ENCODE peak calls at places on chromosomes 2 and 18, in eight cellular contexts. M is esophagus squamous epithelium, Z is H54, O is thyroid gland, B is spleen, E is NB4, D is A549, F is gastrocnemius medialis. Y is an unnamed sample.

GRCh38 chr2:240023792-240024191 is 1.4 kb downstream of the NDUFA10 start:
- DNase-seq in M (no peak), Z (no peak), O (no peak), B (no peak), E (no peak), D (no peak), F (no peak), Y (no peak)

GRCh38 chr18:11857177-11857887 is 6.1 kb downstream of the CHMP1B start:
- DNase-seq in M (no peak), Z (peak; percentile 82), O (peak; percentile 70), B (peak; percentile 36), E (peak; percentile 23), D (peak; percentile 90), F (peak; percentile 97), Y (no peak)

GRCh38 chr2:43905388-43905803 is 66.6 kb downstream of the ABCG8 start:
- DNase-seq in M (no peak), Z (no peak), O (no peak), B (no peak), E (no peak), D (no peak), F (no peak), Y (no peak)

GRCh38 chr18:37334494-37335125 is 231.0 kb downstream of the CELF4 start:
- DNase-seq in M (no peak), Z (peak; percentile 25), O (no peak), B (no peak), E (no peak), D (no peak), F (no peak), Y (no peak)

GRCh38 chr18:8800445-8800844 is 95.1 kb downstream of the MTCL1 start:
- DNase-seq in M (no peak), Z (peak; percentile 87), O (no peak), B (no peak), E (no peak), D (peak; percentile 60), F (no peak), Y (no peak)

GRCh38 chr2:127181851-127182250 is 38.2 kb downstream of the CYP27C1 start:
- DNase-seq in M (no peak), Z (no peak), O (no peak), B (peak; percentile 54), E (peak; percentile 36), D (no peak), F (peak; percentile 7), Y (no peak)

GRCh38 chr2:15313657-15314056 is 247.5 kb downstream of the NBAS start:
- DNase-seq in M (no peak), Z (peak; percentile 15), O (no peak), B (no peak), E (no peak), D (no peak), F (no peak), Y (no peak)

GRCh38 chr18:24031916-24032315 is 17.4 kb downstream of the TTC39C start:
- DNase-seq in M (no peak), Z (no peak), O (no peak), B (no peak), E (no peak), D (no peak), F (no peak), Y (no peak)

GRCh38 chr2:68643011-68643873 is at the start of gene PROKR1:
- DNase-seq in M (no peak), Z (no peak), O (peak; percentile 23), B (peak; percentile 80), E (peak; percentile 67), D (peak; percentile 7), F (no peak), Y (peak; percentile 77)

GRCh38 chr2:15811367-15811766 is 129.0 kb upstream of the MYCN start:
- DNase-seq in M (no peak), Z (no peak), O (peak; percentile 94), B (no peak), E (no peak), D (no peak), F (no peak), Y (no peak)

GRCh38 chr2:157785866-157786662 is 90.1 kb downstream of the ACVR1 start:
- DNase-seq in M (no peak), Z (peak; percentile 5), O (no peak), B (no peak), E (no peak), D (no peak), F (no peak), Y (no peak)

GRCh38 chr2:241950878-241951331 is 81.4 kb downstream of the RTP5 start:
- DNase-seq in M (no peak), Z (peak; percentile 82), O (peak; percentile 76), B (peak; percentile 89), E (peak; percentile 80), D (peak; percentile 77), F (peak; percentile 32), Y (peak; percentile 80)

GRCh38 chr18:23225518-23225917 is 90.2 kb downstream of the CABLES1 start:
- DNase-seq in M (no peak), Z (peak; percentile 42), O (no peak), B (no peak), E (no peak), D (no peak), F (peak; percentile 19), Y (no peak)

GRCh38 chr2:226660524-226660923 is 139.1 kb downstream of the IRS1 start:
- DNase-seq in M (no peak), Z (no peak), O (no peak), B (no peak), E (peak; percentile 80), D (no peak), F (peak; percentile 84), Y (no peak)

GRCh38 chr2:158742536-158742935 is 52.6 kb upstream of the DAPL1 start:
- DNase-seq in M (no peak), Z (no peak), O (no peak), B (no peak), E (no peak), D (no peak), F (no peak), Y (no peak)

GRCh38 chr2:151575338-151575737 is 158.9 kb downstream of the NEB start:
- DNase-seq in M (no peak), Z (peak; percentile 27), O (peak; percentile 19), B (no peak), E (no peak), D (no peak), F (no peak), Y (no peak)

GRCh38 chr2:37645363-37645762 is 26.1 kb downstream of the CDC42EP3 start:
- DNase-seq in M (no peak), Z (no peak), O (no peak), B (no peak), E (peak; percentile 76), D (no peak), F (no peak), Y (no peak)

DNA sequence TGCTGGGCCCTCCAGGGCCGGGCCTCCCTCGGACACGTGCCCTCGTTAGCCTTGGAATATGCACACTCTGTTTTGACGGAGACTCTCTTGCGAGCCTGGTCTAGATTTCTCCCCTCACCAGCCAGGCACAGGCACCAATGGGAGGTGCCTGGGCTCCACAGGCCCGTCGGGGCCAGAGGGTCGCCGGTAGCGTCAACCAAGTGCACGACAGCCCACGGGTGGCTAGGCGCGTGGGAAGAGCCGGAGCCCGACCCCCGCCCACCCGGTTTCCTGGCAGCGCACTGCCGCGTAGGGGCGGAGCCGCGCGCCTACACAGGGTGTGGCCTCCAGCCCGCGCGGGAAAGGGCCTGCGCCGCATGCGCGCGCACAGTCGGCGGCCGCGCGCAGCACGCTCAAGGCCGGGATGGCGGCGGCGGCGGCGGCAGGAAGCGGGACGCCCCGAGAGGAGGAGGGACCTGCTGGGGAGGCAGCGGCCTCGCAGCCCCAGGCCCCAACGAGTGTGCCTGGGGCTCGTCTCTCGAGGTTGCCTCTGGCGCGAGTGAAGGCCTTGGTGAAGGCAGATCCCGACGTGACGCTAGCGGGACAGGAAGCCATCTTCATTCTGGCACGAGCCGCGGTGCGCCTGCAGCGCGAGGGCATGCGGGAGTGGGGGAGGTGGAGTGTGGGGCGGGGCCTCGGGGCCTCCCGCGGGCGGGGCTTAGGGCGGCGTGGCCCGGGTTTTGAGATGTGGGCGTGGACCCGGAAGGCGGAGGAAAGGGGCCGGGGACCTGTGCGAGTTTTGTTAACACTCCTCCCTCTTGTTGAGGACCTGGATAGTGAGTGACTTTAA is at the start of gene POLE4:
- DNase-seq in M (peak; percentile 48), Z (peak; percentile 57), O (peak; percentile 92), B (peak; percentile 98), E (peak; percentile 94), D (peak; percentile 59), F (peak; percentile 87), Y (peak; percentile 95)
- TF ChIP-seq POLR2A in M (peak; percentile 90), Z (peak; percentile 65), O (peak; percentile 41), B (no peak), E (peak; percentile 78), D (peak; percentile 97), F (peak; percentile 87), Y (peak; percentile 95)

GRCh38 chr18:48666613-48667012 is 127.8 kb downstream of the CTIF start:
- DNase-seq in M (no peak), Z (no peak), O (no peak), B (no peak), E (no peak), D (no peak), F (no peak), Y (no peak)
- TF ChIP-seq POLR2A in M (no peak), Z (no peak), O (no peak), B (no peak), E (no peak), D (no peak), F (no peak), Y (no peak)

GRCh38 chr2:64250063-64250462 is 105.8 kb upstream of the PELI1 start:
- DNase-seq in M (no peak), Z (no peak), O (no peak), B (no peak), E (no peak), D (no peak), F (no peak), Y (no peak)

GRCh38 chr2:64250751-64251405 is 106.7 kb upstream of the PELI1 start:
- DNase-seq in M (no peak), Z (no peak), O (no peak), B (no peak), E (no peak), D (no peak), F (no peak), Y (no peak)

GRCh38 chr2:64251497-64252277 is 107.5 kb upstream of the PELI1 start:
- DNase-seq in M (no peak), Z (no peak), O (no peak), B (no peak), E (no peak), D (no peak), F (no peak), Y (no peak)
- TF ChIP-seq POLR2A in M (no peak), Z (no peak), O (no peak), B (no peak), E (no peak), D (no peak), F (no peak), Y (no peak)

DNA sequence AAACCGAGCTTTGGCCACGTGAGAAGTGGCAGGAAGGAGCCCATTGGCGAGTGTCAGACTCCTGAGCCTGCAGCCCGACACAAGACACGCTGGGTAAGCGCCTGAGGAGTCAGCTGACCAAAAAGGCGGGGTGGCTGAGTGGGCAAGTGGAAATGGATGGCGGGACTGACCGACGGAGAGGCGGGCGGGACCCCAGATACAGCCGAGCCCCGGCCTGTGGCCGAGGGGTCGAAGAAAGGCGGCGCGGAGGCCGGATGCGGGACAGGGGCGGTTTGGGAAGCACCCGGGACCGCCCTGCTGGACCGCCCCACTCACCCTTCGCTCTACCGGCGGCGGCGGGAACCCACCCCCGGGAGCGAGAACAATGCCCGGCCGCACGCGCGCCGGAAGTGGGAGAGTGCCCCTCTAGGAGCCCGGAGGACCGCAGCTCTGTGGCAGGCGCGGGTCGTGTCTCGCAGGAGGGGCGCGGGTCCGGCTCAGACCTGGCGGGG is 22.8 kb downstream of the ZSCAN30 start:
- DNase-seq in M (peak; percentile 19), Z (no peak), O (peak; percentile 82), B (peak; percentile 93), E (no peak), D (no peak), F (peak; percentile 67), Y (peak; percentile 74)
- TF ChIP-seq POLR2A in M (peak; percentile 30), Z (no peak), O (no peak), B (no peak), E (no peak), D (no peak), F (peak; percentile 37), Y (no peak)

GRCh38 chr2:190978389-190979053 is 35.5 kb downstream of the STAT1 start:
- DNase-seq in M (no peak), Z (no peak), O (no peak), B (no peak), E (no peak), D (no peak), F (no peak), Y (no peak)
- TF ChIP-seq POLR2A in M (no peak), Z (no peak), O (no peak), B (no peak), E (no peak), D (no peak), F (no peak), Y (no peak)

Y was measured in right lobe of liver.